ENCODE peak calls at places on chromosomes 12 and 14, in six cellular contexts. X, R, S, J, K and M are unnamed samples. For H3K4me1, the result is how much of the 10 kb centered on the place peaks cover.

GRCh38 chr12:21371050-21371449 is 1.7 kb upstream of the IAPP start:
- DNase-seq in X (no peak), R (no peak), K (no peak), J (no peak), S (no peak), M (no peak)

GRCh38 chr14:98692832-98693231 is 579.2 kb downstream of the BCL11B start:
- DNase-seq in S (no peak), X (no peak), R (no peak), J (no peak), K (no peak), M (no peak)

GRCh38 chr12:10175849-10176641 is 2.8 kb upstream of the TMEM52B start:
- DNase-seq in S (no peak), K (no peak), J (no peak), R (no peak), X (no peak), M (no peak)

GRCh38 chr12:126663304-126664094 is 1598.3 kb downstream of the AACS start:
- DNase-seq in S (no peak), K (no peak), J (no peak), R (no peak), X (no peak), M (no peak)

GRCh38 chr12:121578230-121579189 is 2.3 kb downstream of the KDM2B start:
- DNase-seq in R (peak), X (peak), S (no peak), J (no peak), K (no peak), M (peak)

GRCh38 chr14:33768458-33768830 is 182.4 kb downstream of the EGLN3 start:
- DNase-seq in X (no peak), J (no peak), R (no peak), K (no peak), S (no peak), M (no peak)

GRCh38 chr12:68253504-68253903 is at the start of gene IL22:
- DNase-seq in S (no peak), R (no peak), X (no peak), J (no peak), K (no peak), M (no peak)

GRCh38 chr12:119592232-119592631 is 1.3 kb upstream of the TMEM233 start:
- DNase-seq in K (no peak), R (no peak), X (no peak), S (no peak), J (no peak), M (no peak)

GRCh38 chr12:91896725-91897515 is 248.7 kb downstream of the BTG1 start:
- DNase-seq in K (peak), J (no peak), X (peak), S (no peak), R (no peak), M (no peak)

GRCh38 chr14:71698698-71699097 is 233.5 kb upstream of the RGS6 start:
- DNase-seq in K (no peak), S (no peak), X (no peak), J (no peak), R (no peak), M (no peak)

GRCh38 chr14:23160924-23161522 is 22.4 kb downstream of the SLC7A8 start:
- DNase-seq in J (peak), R (no peak), X (peak), K (peak), S (no peak), M (peak)

GRCh38 chr12:46089414-46090162 is 99.2 kb upstream of the SCAF11 start:
- DNase-seq in S (no peak), K (no peak), X (peak), R (no peak), J (no peak), M (no peak)

GRCh38 chr14:32509632-32510187 is 180.6 kb downstream of the AKAP6 start:
- DNase-seq in S (no peak), K (peak), R (no peak), J (peak), X (peak), M (peak)

GRCh38 chr14:29806124-29806517 is 121.5 kb downstream of the PRKD1 start:
- DNase-seq in K (no peak), S (no peak), X (no peak), J (no peak), R (no peak), M (no peak)

GRCh38 chr12:18171571-18171970 is 81.6 kb upstream of the RERGL start:
- DNase-seq in R (no peak), X (no peak), K (no peak), J (no peak), S (no peak), M (no peak)

GRCh38 chr14:103188691-103189480 is 65.6 kb downstream of the TNFAIP2 start:
- DNase-seq in K (no peak), S (no peak), J (peak), R (peak), X (peak), M (peak)

GRCh38 chr14:104296388-104297312 is 158.3 kb downstream of the KIF26A start:
- DNase-seq in R (no peak), K (peak), J (no peak), S (no peak), X (peak), M (peak)

GRCh38 chr14:80637726-80638619 is 303.6 kb downstream of the CEP128 start:
- DNase-seq in X (no peak), R (no peak), J (no peak), S (no peak), K (no peak), M (no peak)

GRCh38 chr12:42944516-42944915 is 355.0 kb upstream of the PRICKLE1 start:
- DNase-seq in S (no peak), K (no peak), J (no peak), X (no peak), R (no peak), M (no peak)

GRCh38 chr14:52314521-52315354 is 626 bp downstream of the PTGER2 start:
- DNase-seq in S (no peak), X (peak), K (no peak), J (peak), R (peak), M (peak)

GRCh38 chr12:678747-679712 is 15.8 kb upstream of the NINJ2 start:
- DNase-seq in R (no peak), J (no peak), K (no peak), X (no peak), S (no peak), M (no peak)

GRCh38 chr12:107287436-107288413 is 194.4 kb upstream of the CRY1 start:
- DNase-seq in R (peak), J (no peak), K (no peak), S (no peak), X (no peak), M (no peak)

GRCh38 chr14:66043921-66044320 is 442.2 kb upstream of the CCDC196 start:
- DNase-seq in R (no peak), S (no peak), K (no peak), X (no peak), J (no peak), M (no peak)

GRCh38 chr12:121829250-121829918 is 25.6 kb downstream of the SETD1B start:
- DNase-seq in X (no peak), R (no peak), J (no peak), K (no peak), S (no peak), M (no peak)

GRCh38 chr12:24415934-24416333 is 466.5 kb upstream of the SOX5 start:
- DNase-seq in R (no peak), K (no peak), X (no peak), J (no peak), S (no peak), M (no peak)

GRCh38 chr12:105455250-105455649 is 124.8 kb downstream of the C12orf75 start:
- DNase-seq in J (no peak), S (no peak), K (no peak), X (no peak), R (no peak), M (no peak)

GRCh38 chr14:93544212-93544611 is 113.5 kb downstream of the UNC79 start:
- DNase-seq in S (no peak), X (no peak), J (no peak), K (no peak), R (no peak), M (no peak)

GRCh38 chr12:109166371-109166770 is 50.0 kb downstream of the ACACB start:
- DNase-seq in K (peak), J (no peak), S (no peak), R (no peak), X (no peak), M (no peak)

GRCh38 chr12:104643921-104644669 is 187.3 kb downstream of the CHST11 start:
- DNase-seq in J (peak), K (no peak), S (no peak), X (peak), R (no peak), M (no peak)

GRCh38 chr12:10529603-10530002 is 23.9 kb downstream of the EIF2S3B start:
- DNase-seq in S (no peak), R (no peak), X (no peak), J (no peak), K (no peak), M (no peak)

GRCh38 chr12:77575376-77575775 is 255.3 kb upstream of the NAV3 start:
- DNase-seq in J (no peak), R (no peak), X (no peak), S (no peak), K (no peak), M (no peak)

GRCh38 chr14:55572578-55572977 is 7.4 kb upstream of the KTN1 start:
- DNase-seq in X (peak), S (no peak), J (peak), R (no peak), K (peak), M (no peak)

GRCh38 chr12:94553130-94553519 is 93.5 kb upstream of the CEP83 start:
- DNase-seq in S (no peak), R (no peak), X (no peak), J (no peak), K (peak), M (peak)

GRCh38 chr12:17992002-17992656 is 97.9 kb downstream of the RERGL start:
- DNase-seq in X (no peak), S (no peak), K (peak), J (no peak), R (no peak), M (no peak)

GRCh38 chr12:88298761-88299242 is 156.7 kb downstream of the TMTC3 start:
- DNase-seq in K (no peak), J (peak), R (no peak), X (no peak), S (no peak), M (no peak)

GRCh38 chr14:52950898-52951729 is at the start of gene FERMT2:
- DNase-seq in R (no peak), S (no peak), J (peak), X (peak), K (peak), M (peak)

GRCh38 chr14:36105401-36105800 is 71.1 kb downstream of the PTCSC3 start:
- DNase-seq in X (no peak), S (no peak), J (no peak), R (no peak), K (no peak), M (no peak)

GRCh38 chr12:109670647-109671046 is 43.0 kb upstream of the FAM222A start:
- DNase-seq in K (no peak), J (no peak), R (no peak), X (no peak), S (no peak), M (no peak)

GRCh38 chr14:95817271-95817670 is 59.4 kb upstream of the TUNAR start:
- DNase-seq in X (no peak), J (no peak), R (no peak), S (no peak), K (no peak), M (no peak)

GRCh38 chr14:95815226-95815690 is 61.4 kb upstream of the TUNAR start:
- DNase-seq in X (no peak), K (no peak), J (no peak), S (no peak), R (no peak), M (no peak)

GRCh38 chr14:95811813-95812212 is 64.8 kb upstream of the TUNAR start:
- DNase-seq in R (no peak), X (no peak), K (no peak), S (no peak), J (no peak), M (no peak)

GRCh38 chr14:95816539-95816938 is 60.1 kb upstream of the TUNAR start:
- DNase-seq in X (no peak), S (no peak), J (no peak), K (no peak), R (no peak), M (no peak)

GRCh38 chr14:95814363-95815225 is 62.0 kb upstream of the TUNAR start:
- DNase-seq in R (no peak), K (no peak), X (no peak), J (no peak), S (no peak), M (no peak)
- H3K4me1 ChIP-seq in R (under half), K (under half), X (under half), J (under half), S (under half), M (under half)

GRCh38 chr12:2387051-2387834 is 334.5 kb downstream of the CACNA1C start:
- DNase-seq in R (no peak), K (no peak), S (no peak), X (no peak), J (no peak), M (no peak)

GRCh38 chr12:2391740-2392341 is 339.1 kb downstream of the CACNA1C start:
- DNase-seq in R (no peak), K (no peak), S (no peak), X (no peak), J (no peak), M (no peak)

GRCh38 chr12:2390850-2391390 is 338.1 kb downstream of the CACNA1C start:
- DNase-seq in S (no peak), K (no peak), J (no peak), R (no peak), X (no peak), M (no peak)

GRCh38 chr12:2390133-2390532 is 337.3 kb downstream of the CACNA1C start:
- DNase-seq in X (no peak), K (no peak), S (no peak), R (no peak), J (no peak), M (no peak)

GRCh38 chr12:2389079-2389790 is 336.4 kb downstream of the CACNA1C start:
- DNase-seq in J (no peak), R (no peak), X (no peak), S (no peak), K (no peak), M (no peak)
- H3K4me1 ChIP-seq in J (under half), R (under half), X (under half), S (under half), K (under half), M (under half)

GRCh38 chr14:60251877-60252276 is 2.9 kb downstream of the PPM1A start:
- DNase-seq in J (no peak), S (no peak), R (no peak), X (no peak), K (no peak), M (no peak)

GRCh38 chr14:60253649-60254048 is 4.6 kb downstream of the PPM1A start:
- DNase-seq in R (no peak), J (no peak), S (no peak), K (no peak), X (no peak), M (no peak)

GRCh38 chr14:60257862-60258261 is 8.8 kb downstream of the PPM1A start:
- DNase-seq in S (no peak), R (no peak), K (no peak), X (no peak), J (no peak), M (no peak)

GRCh38 chr14:60252630-60253029 is 3.6 kb downstream of the PPM1A start:
- DNase-seq in J (no peak), R (no peak), K (no peak), X (no peak), S (no peak), M (no peak)

GRCh38 chr14:60254176-60254575 is 5.2 kb downstream of the PPM1A start:
- DNase-seq in S (no peak), K (no peak), X (no peak), J (no peak), R (no peak), M (no peak)
- H3K4me1 ChIP-seq in S (under half), K (under half), X (under half), J (half or more), R (half or more), M (under half)

DNA sequence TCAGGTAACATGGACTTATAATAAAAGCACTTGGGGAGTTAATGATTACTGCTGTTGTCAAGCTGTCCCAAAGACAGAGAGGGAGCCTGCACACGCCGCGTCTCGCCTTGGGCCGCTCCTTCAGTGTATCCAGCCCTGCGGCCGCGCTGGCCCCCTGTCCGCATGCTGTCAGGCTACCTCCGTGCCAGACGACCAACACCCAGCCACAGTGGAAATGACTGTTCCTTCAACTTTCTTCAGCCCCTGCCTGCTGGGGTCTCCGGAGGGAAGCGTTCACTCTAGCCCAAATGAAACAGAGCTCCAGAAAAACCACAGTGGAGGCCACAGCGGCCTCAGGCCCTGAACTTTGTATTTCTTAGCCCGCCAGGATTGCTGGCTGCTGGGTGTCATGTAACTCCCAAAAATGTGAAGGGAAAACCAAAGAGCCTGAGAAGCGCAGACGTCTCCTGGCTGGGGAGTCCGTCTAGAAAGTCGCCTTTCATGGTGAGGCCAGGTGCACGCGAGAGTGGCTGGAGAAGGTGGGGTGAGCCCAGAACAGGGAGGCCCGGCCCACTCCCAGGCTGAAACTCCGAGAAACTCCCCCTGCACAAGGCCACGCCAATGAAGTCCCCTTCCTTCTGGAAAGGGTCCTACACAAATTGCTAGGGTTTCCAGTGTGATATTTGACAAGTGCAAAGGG is 189.0 kb downstream of the ZFP36L1 start:
- DNase-seq in J (no peak), S (no peak), K (no peak), X (no peak), R (no peak), M (no peak)
- H3K4me1 ChIP-seq in J (half or more), S (under half), K (under half), X (under half), R (under half), M (under half)

GRCh38 chr12:64656429-64656828 is 46.1 kb downstream of the RASSF3 start:
- DNase-seq in K (no peak), J (peak), R (no peak), S (no peak), X (no peak), M (no peak)

GRCh38 chr12:64658892-64659481 is 48.7 kb downstream of the RASSF3 start:
- DNase-seq in S (no peak), R (no peak), X (no peak), K (no peak), J (no peak), M (no peak)

GRCh38 chr12:64653123-64653522 is 42.8 kb downstream of the RASSF3 start:
- DNase-seq in X (no peak), R (no peak), J (no peak), K (no peak), S (no peak), M (no peak)

GRCh38 chr12:64652346-64652745 is 42.1 kb downstream of the RASSF3 start:
- DNase-seq in S (no peak), J (no peak), K (no peak), X (no peak), R (no peak), M (no peak)

DNA sequence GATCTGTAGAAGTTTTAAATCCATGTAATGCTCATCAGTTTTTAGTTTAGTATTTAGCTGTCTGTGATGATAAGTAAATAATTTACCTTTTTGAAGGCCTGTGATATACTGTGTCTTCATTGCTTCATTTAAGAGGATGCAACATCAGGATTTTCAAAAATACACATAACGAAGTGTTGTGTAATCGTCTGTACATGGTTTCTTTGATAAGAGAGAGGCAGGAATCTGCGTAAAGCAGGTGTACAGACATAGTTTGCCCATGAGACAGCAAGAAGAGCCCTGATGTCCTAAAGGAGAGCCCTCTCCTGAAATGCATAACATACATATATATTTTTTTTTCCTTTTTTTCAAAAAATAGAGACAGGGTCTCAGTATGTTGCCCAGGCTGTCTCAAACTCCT is 44.8 kb downstream of the RASSF3 start:
- DNase-seq in R (no peak), J (no peak), X (no peak), S (no peak), K (peak), M (no peak)
- H3K4me1 ChIP-seq in R (half or more), J (half or more), X (under half), S (half or more), K (under half), M (under half)

GRCh38 chr14:75459099-75459741 is 31.4 kb downstream of the JDP2 start:
- DNase-seq in K (peak), J (peak), S (no peak), X (peak), R (no peak), M (no peak)

GRCh38 chr14:75458305-75458704 is 30.5 kb downstream of the JDP2 start:
- DNase-seq in X (no peak), S (no peak), J (no peak), K (no peak), R (no peak), M (no peak)

GRCh38 chr14:75461303-75461702 is 33.5 kb downstream of the JDP2 start:
- DNase-seq in X (no peak), J (no peak), K (no peak), R (no peak), S (no peak), M (no peak)

GRCh38 chr14:75460402-75460801 is 32.6 kb downstream of the JDP2 start:
- DNase-seq in J (no peak), R (no peak), K (no peak), S (no peak), X (no peak), M (no peak)

GRCh38 chr14:75459791-75460190 is 32.0 kb downstream of the JDP2 start:
- DNase-seq in K (no peak), R (no peak), X (no peak), J (no peak), S (no peak), M (no peak)
- H3K4me1 ChIP-seq in K (under half), R (under half), X (under half), J (half or more), S (under half), M (under half)

GRCh38 chr14:56887211-56887610 is 76.9 kb upstream of the OTX2 start:
- DNase-seq in K (no peak), X (no peak), S (no peak), R (no peak), J (no peak), M (no peak)

GRCh38 chr14:56888274-56888673 is 78.0 kb upstream of the OTX2 start:
- DNase-seq in J (no peak), R (no peak), X (no peak), S (no peak), K (no peak), M (no peak)

GRCh38 chr14:56884617-56885016 is 74.3 kb upstream of the OTX2 start:
- DNase-seq in R (no peak), J (no peak), K (no peak), X (no peak), S (no peak), M (no peak)

GRCh38 chr14:56885795-56886194 is 75.5 kb upstream of the OTX2 start:
- DNase-seq in S (no peak), R (no peak), X (no peak), K (no peak), J (no peak), M (no peak)

GRCh38 chr14:56886471-56887062 is 76.3 kb upstream of the OTX2 start:
- DNase-seq in J (no peak), S (no peak), R (no peak), K (no peak), X (no peak), M (no peak)
- H3K4me1 ChIP-seq in J (under half), S (under half), R (under half), K (under half), X (under half), M (under half)